ENCODE peak calls at places on chromosomes 5 and 9, in five cellular contexts. D, Z, C, Q and J are unnamed samples.

GRCh38 chr5:180621311-180621710 is 28.1 kb downstream of the FLT4 start:
- DNase-seq in D (no peak), Z (no peak), C (no peak), Q (no peak), J (no peak)

GRCh38 chr9:137479315-137479861 is 20.3 kb upstream of the NSMF start:
- DNase-seq in D (no peak), Z (no peak), C (no peak), Q (peak), J (no peak)

GRCh38 chr5:61559722-61560121 is 227.7 kb downstream of the ZSWIM6 start:
- DNase-seq in D (no peak), Z (no peak), C (no peak), Q (no peak), J (no peak)

GRCh38 chr9:130823435-130823834 is 11.6 kb upstream of the ABL1 start:
- DNase-seq in D (no peak), Z (no peak), C (no peak), Q (no peak), J (no peak)

GRCh38 chr5:155313518-155313917 is 300.0 kb downstream of the KIF4B start:
- DNase-seq in D (no peak), Z (no peak), C (no peak), Q (no peak), J (no peak)

GRCh38 chr5:34932947-34933346 is 3.6 kb downstream of the DNAJC21 start:
- DNase-seq in D (no peak), Z (no peak), C (no peak), Q (no peak), J (no peak)

GRCh38 chr9:34072868-34073590 is 24.3 kb upstream of the UBAP2 start:
- DNase-seq in D (peak), Z (no peak), C (no peak), Q (no peak), J (peak)

GRCh38 chr9:110728058-110728457 is 59.5 kb downstream of the MUSK start:
- DNase-seq in D (no peak), Z (no peak), C (no peak), Q (no peak), J (no peak)

GRCh38 chr5:150263801-150264621 is 25.6 kb downstream of the CAMK2A start:
- DNase-seq in D (peak), Z (no peak), C (no peak), Q (peak), J (peak)

GRCh38 chr5:18281947-18282557 is 647.8 kb downstream of the TAF11L14 start:
- DNase-seq in D (peak), Z (no peak), C (no peak), Q (no peak), J (peak)

GRCh38 chr9:122125158-122125890 is 32.2 kb upstream of the TTLL11 start:
- DNase-seq in D (peak), Z (peak), C (no peak), Q (peak), J (no peak)

GRCh38 chr9:14283276-14283675 is 30.7 kb downstream of the NFIB start:
- DNase-seq in D (no peak), Z (no peak), C (no peak), Q (no peak), J (no peak)

GRCh38 chr5:2587189-2588031 is 164.1 kb downstream of the IRX2 start:
- DNase-seq in D (no peak), Z (no peak), C (no peak), Q (no peak), J (no peak)

GRCh38 chr5:152270117-152270516 is 135.0 kb downstream of the NMUR2 start:
- DNase-seq in D (no peak), Z (no peak), C (no peak), Q (no peak), J (no peak)

GRCh38 chr5:152274206-152274605 is 130.9 kb downstream of the NMUR2 start:
- DNase-seq in D (no peak), Z (no peak), C (no peak), Q (no peak), J (no peak)

GRCh38 chr5:152269533-152269932 is 135.5 kb downstream of the NMUR2 start:
- DNase-seq in D (no peak), Z (no peak), C (no peak), Q (no peak), J (no peak)

DNA sequence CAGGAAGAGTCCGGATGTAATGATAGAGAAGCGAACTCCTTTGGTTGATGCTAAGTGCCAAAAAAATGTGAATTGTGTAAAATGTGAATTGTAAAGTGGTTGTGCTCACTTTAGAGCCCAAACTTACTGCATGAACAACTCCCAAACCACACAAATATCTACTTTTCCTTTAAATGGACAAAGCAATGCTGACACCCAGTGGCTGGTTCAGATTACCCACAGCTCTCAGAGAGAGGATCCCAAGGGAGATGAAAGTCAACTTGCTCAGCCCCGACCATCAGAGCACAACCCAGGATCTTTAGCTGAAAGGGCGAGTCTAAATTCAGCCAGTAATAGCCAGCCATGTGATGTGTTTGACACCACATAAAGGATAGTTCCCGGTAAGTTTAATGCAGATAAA is 133.7 kb downstream of the NMUR2 start:
- DNase-seq in D (no peak), Z (peak), C (no peak), Q (no peak), J (no peak)
- TF ChIP-seq CTCF in D (no peak), Z (no peak), C (no peak), Q (peak), J (peak)

GRCh38 chr5:81003987-81004386 is 43.8 kb downstream of the RASGRF2 start:
- DNase-seq in D (no peak), Z (no peak), C (no peak), Q (no peak), J (no peak)

GRCh38 chr5:81007637-81008027 is 47.5 kb downstream of the RASGRF2 start:
- DNase-seq in D (no peak), Z (no peak), C (no peak), Q (no peak), J (no peak)

GRCh38 chr5:81005708-81006107 is 45.5 kb downstream of the RASGRF2 start:
- DNase-seq in D (no peak), Z (no peak), C (no peak), Q (no peak), J (no peak)

GRCh38 chr5:81006955-81007636 is 46.9 kb downstream of the RASGRF2 start:
- DNase-seq in D (no peak), Z (no peak), C (no peak), Q (no peak), J (no peak)

DNA sequence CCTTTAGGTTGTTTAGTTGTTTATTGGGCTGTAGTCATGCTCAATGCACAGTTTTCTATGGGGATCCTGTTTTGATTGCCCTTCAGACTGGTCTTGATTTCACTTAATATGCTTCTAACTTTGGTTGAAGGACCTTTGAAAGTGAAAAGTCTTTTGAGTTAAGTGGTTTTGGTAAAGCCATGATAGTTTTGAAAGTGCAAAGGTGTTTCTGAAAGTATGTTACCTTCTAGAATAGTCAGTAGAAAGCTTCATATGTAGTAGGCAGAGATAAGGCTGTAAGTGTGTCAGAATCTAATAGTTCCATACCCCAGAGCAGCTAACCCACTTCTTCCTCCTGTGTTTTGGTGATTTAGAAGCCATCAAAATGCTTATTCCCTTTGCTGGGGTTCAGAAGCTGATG is 46.1 kb downstream of the RASGRF2 start:
- DNase-seq in D (no peak), Z (no peak), C (no peak), Q (no peak), J (no peak)
- TF ChIP-seq CTCF in D (no peak), Z (no peak), C (no peak), Q (no peak), J (no peak)

GRCh38 chr5:172770675-172771438 is at the start of gene DUSP1:
- DNase-seq in D (peak), Z (peak), C (peak), Q (peak), J (peak)
- TF ChIP-seq CTCF in D (peak), Z (peak), C (peak), Q (peak), J (peak)

DNA sequence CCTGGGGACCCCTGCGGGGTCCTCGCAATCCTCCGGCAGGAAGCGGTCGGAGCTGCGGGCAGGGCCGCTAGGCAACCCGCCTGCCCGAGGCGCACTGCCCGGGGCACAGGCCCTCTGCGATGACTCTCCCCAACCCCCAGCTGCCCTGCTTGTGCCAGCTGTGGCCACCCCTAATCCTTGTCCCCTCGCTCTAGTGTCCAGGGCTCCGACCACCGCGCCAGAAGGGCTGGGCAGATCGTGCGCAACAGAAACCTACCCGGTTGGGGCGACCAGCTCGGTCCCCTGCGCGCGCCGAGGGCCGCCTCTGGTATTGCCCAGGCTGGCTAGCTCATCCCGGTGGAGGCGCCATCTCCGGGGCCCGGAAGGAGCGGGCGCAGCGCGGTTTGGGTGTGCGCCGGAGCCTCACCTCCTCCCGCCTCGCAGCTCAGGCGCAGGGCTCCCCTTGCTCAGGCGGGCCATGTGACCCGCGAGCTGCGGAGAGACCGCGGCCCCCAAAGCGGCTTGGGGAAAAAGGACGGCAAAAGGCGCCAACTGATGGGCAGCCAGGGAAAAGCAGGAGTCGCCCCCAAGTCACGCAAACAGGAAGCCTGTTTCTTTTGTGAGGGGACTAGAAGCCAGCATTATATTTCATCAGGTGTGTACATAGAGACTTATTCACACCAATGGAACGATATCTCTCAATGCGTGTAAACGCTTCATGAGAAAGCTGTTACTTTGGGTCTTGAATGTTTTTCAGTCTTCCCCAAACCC is 46.8 kb upstream of the RNF20 start:
- DNase-seq in D (no peak), Z (peak), C (no peak), Q (peak), J (no peak)
- TF ChIP-seq CTCF in D (peak), Z (no peak), C (no peak), Q (no peak), J (peak)

GRCh38 chr9:72812622-72813111 is 140.2 kb downstream of the ALDH1A1 start:
- DNase-seq in D (no peak), Z (no peak), C (no peak), Q (no peak), J (no peak)

GRCh38 chr9:72808446-72808768 is 144.4 kb downstream of the ALDH1A1 start:
- DNase-seq in D (no peak), Z (no peak), C (no peak), Q (no peak), J (no peak)

GRCh38 chr9:72809586-72809985 is 143.3 kb downstream of the ALDH1A1 start:
- DNase-seq in D (no peak), Z (no peak), C (no peak), Q (no peak), J (no peak)

GRCh38 chr9:72813544-72813943 is 139.3 kb downstream of the ALDH1A1 start:
- DNase-seq in D (no peak), Z (no peak), C (no peak), Q (no peak), J (no peak)

DNA sequence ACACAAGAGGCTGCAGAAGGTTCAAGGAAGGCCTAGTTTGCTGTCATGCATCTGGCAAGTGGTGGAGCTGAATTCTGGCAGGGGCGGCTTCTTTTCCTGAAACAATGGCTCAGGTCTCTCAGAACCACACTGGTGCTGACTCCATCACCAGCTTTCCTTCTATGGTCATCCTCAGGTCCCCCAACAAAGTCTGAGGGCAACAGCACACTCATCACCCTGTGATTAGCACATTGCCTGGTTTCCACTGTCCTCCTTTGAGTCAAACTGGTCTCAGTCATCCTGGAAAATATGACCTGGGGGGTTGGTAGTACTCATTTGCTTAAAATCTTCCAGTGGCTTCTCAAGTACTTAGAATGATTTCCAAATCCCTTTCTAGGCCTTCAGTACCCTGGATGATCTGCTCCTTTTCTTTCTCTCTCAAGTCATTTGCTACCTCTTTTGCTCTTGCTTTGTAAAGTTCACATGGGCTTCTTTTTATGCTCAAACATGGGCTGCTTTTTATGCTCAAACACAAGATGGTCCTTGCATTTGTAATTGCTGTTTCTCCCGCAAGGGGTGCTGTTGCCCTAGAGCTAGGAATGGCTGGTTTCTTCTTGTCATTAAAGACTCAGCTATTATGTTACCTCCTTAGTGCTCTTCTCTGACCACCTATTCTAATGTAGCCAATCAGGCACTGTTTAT is 144.9 kb downstream of the ALDH1A1 start:
- DNase-seq in D (no peak), Z (no peak), C (no peak), Q (no peak), J (no peak)
- TF ChIP-seq CTCF in D (no peak), Z (no peak), C (no peak), Q (no peak), J (peak)

GRCh38 chr5:171595401-171595800 is 176.0 kb downstream of the FGF18 start:
- DNase-seq in D (no peak), Z (no peak), C (no peak), Q (no peak), J (no peak)

GRCh38 chr5:171599396-171599795 is 179.9 kb downstream of the FGF18 start:
- DNase-seq in D (no peak), Z (no peak), C (no peak), Q (no peak), J (no peak)

GRCh38 chr5:171598279-171599152 is 179.1 kb downstream of the FGF18 start:
- DNase-seq in D (no peak), Z (no peak), C (no peak), Q (no peak), J (no peak)

GRCh38 chr5:171595801-171596231 is 176.4 kb downstream of the FGF18 start:
- DNase-seq in D (peak), Z (no peak), C (no peak), Q (peak), J (peak)

GRCh38 chr5:171596391-171596878 is 177.0 kb downstream of the FGF18 start:
- DNase-seq in D (peak), Z (no peak), C (no peak), Q (peak), J (peak)
- TF ChIP-seq CTCF in D (peak), Z (no peak), C (no peak), Q (no peak), J (no peak)